ENCODE peak calls at places on chromosomes 7 and 10, in five cellular contexts. Y, H, B, F and M are unnamed samples.

GRCh38 chr10:102476466-102477141 is 25.3 kb upstream of the C10orf95 start:
- DNase-seq in Y (no peak), B (no peak), F (no peak), H (no peak), M (no peak)

GRCh38 chr10:121288864-121289659 is 309.2 kb downstream of the FGFR2 start:
- DNase-seq in F (no peak), B (no peak), Y (no peak), H (no peak), M (no peak)

GRCh38 chr10:132502544-132503300 is 34.9 kb upstream of the INPP5A start:
- DNase-seq in H (no peak), B (no peak), Y (no peak), F (no peak), M (no peak)

GRCh38 chr10:3777876-3778707 is 6.9 kb downstream of the KLF6 start:
- DNase-seq in B (no peak), F (no peak), Y (no peak), H (peak), M (no peak)

GRCh38 chr7:119090851-119091250 is 866.3 kb downstream of the ANKRD7 start:
- DNase-seq in B (no peak), H (no peak), Y (no peak), F (no peak), M (no peak)

GRCh38 chr7:17056491-17057142 is 174.8 kb upstream of the AGR3 start:
- DNase-seq in F (no peak), Y (no peak), H (no peak), B (no peak), M (peak)

GRCh38 chr10:132211246-132211645 is 24.5 kb downstream of the DPYSL4 start:
- DNase-seq in H (no peak), B (no peak), Y (no peak), F (no peak), M (no peak)

GRCh38 chr7:134741901-134742635 is 37.4 kb upstream of the CALD1 start:
- DNase-seq in F (no peak), H (peak), Y (peak), B (peak), M (peak)

GRCh38 chr10:114674321-114674720 is 16.2 kb upstream of the ABLIM1 start:
- DNase-seq in Y (no peak), B (no peak), H (no peak), F (no peak), M (no peak)

GRCh38 chr10:132833421-132834111 is 47.6 kb upstream of the NKX6-2 start:
- DNase-seq in B (no peak), F (no peak), Y (no peak), H (no peak), M (no peak)

GRCh38 chr7:138000081-138000701 is 1.7 kb downstream of the CREB3L2 start:
- DNase-seq in Y (peak), B (peak), F (peak), H (peak), M (peak)

GRCh38 chr7:106022193-106022821 is 59.2 kb downstream of the CDHR3 start:
- DNase-seq in F (no peak), H (no peak), Y (no peak), B (no peak), M (no peak)

GRCh38 chr7:32677593-32677992 is 182.3 kb downstream of the AVL9 start:
- DNase-seq in B (no peak), H (no peak), F (no peak), Y (no peak), M (no peak)

GRCh38 chr7:94654764-94655561 is 970 bp downstream of the SGCE start:
- DNase-seq in H (peak), B (peak), Y (peak), F (peak), M (no peak)

GRCh38 chr7:33872870-33873269 is 32.5 kb upstream of the BMPER start:
- DNase-seq in F (no peak), H (no peak), Y (no peak), B (no peak), M (no peak)

GRCh38 chr7:140176271-140176701 is 497 bp downstream of the KDM7A start:
- DNase-seq in F (peak), Y (no peak), B (no peak), H (no peak), M (no peak)

GRCh38 chr10:28949005-28950004 is 272.0 kb downstream of the BAMBI start:
- DNase-seq in F (no peak), Y (no peak), B (no peak), H (no peak), M (no peak)

GRCh38 chr10:133161486-133162051 is 1.6 kb downstream of the KNDC1 start:
- DNase-seq in F (no peak), Y (no peak), H (peak), B (no peak), M (no peak)

GRCh38 chr10:118903691-118904090 is 125.8 kb upstream of the NANOS1 start:
- DNase-seq in Y (no peak), B (no peak), H (no peak), F (no peak), M (no peak)

GRCh38 chr7:87059525-87060287 is at the start of gene ELAPOR2:
- DNase-seq in Y (peak), B (peak), F (peak), H (peak), M (no peak)

GRCh38 chr10:96082748-96083147 is 39.4 kb downstream of the CCNJ start:
- DNase-seq in F (no peak), Y (no peak), B (no peak), H (no peak), M (no peak)

GRCh38 chr10:15369642-15370211 is 1.4 kb downstream of the FAM171A1 start:
- DNase-seq in B (no peak), F (peak), H (peak), Y (no peak), M (no peak)

GRCh38 chr7:23012797-23013714 is 874 bp downstream of the HYCC1 start:
- DNase-seq in Y (peak), H (peak), B (peak), F (peak), M (no peak)

GRCh38 chr7:41996381-41997035 is 240.5 kb downstream of the GLI3 start:
- DNase-seq in Y (no peak), H (no peak), B (peak), F (no peak), M (peak)

GRCh38 chr7:151684408-151685175 is 164.9 kb upstream of the RHEB start:
- DNase-seq in B (peak), H (no peak), F (no peak), Y (no peak), M (no peak)
- H3K27ac ChIP-seq in B (no peak), H (no peak), F (no peak), Y (no peak), M (no peak)

DNA sequence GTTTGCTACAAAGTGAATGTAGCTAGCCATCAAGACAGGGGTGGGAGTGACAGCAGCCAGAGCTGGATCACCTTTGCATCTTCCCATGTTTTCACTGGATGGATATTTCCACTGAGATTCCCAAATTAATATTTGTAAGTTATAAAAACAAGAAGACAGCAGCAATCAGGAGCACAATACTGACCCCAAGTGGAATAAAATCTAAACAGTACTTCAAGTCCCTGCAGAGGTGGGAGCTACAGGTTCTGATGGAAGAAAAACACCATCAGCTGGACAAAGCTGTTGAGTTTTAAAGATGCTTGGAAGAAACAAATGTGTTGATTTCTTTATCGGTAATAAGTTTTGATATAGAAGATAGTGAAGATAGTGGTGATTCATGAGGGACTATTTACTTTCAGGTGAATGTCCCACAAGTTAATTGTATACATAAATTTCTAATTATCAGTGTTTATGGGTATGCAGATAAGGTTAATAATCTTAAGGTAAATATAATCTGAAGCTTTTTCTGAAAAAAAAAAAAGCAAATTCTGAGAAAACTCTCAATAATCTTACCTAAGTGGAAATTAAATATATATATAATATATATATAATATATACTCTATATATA is 129.3 kb downstream of the SLC16A9 start:
- DNase-seq in H (no peak), Y (no peak), B (peak), F (peak), M (peak)
- TF ChIP-seq CTCF in H (peak), Y (peak), B (peak), F (no peak), M (peak)

GRCh38 chr10:21184984-21185383 is 287.9 kb upstream of the NEBL start:
- DNase-seq in Y (no peak), F (no peak), B (no peak), H (no peak), M (no peak)

GRCh38 chr10:21181451-21181850 is 284.3 kb upstream of the NEBL start:
- DNase-seq in B (no peak), H (no peak), Y (no peak), F (no peak), M (no peak)

GRCh38 chr10:21180604-21181003 is 283.5 kb upstream of the NEBL start:
- DNase-seq in Y (no peak), F (no peak), B (no peak), H (no peak), M (no peak)

GRCh38 chr10:21183025-21183424 is 285.9 kb upstream of the NEBL start:
- DNase-seq in Y (no peak), B (no peak), H (no peak), F (no peak), M (no peak)

GRCh38 chr10:21184216-21184615 is 287.1 kb upstream of the NEBL start:
- DNase-seq in B (peak), F (no peak), Y (no peak), H (no peak), M (no peak)
- H3K27ac ChIP-seq in B (no peak), F (no peak), Y (no peak), H (no peak), M (no peak)

DNA sequence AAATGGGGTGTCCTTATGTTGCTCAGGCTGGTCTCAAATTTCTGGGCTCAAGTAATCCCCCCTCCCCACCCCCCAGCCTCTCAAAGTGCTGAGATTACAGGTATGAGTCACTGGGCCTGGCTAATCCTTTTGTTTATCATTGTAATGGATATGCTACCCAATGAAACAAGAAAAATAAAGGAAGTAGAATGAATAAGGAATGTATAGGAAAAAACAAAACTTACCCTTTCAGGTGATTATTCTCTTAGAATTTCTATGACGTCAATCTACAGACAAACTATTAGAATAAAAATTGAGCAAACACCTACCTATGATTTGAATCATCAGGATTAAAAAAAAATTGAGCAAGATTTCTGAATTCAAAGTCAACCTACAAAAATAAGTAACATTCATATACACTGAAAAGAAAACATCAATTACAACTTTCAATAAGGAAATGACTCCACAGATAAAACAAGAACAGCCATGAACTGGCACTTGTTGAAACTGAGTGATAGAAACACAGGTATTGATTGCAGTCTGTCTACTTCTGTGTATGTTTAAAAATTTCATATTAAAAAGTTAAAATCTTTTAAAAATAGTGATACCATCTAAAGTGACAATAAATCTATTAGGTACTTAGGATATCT is 12.2 kb downstream of the ADAM12 start:
- DNase-seq in H (no peak), B (peak), Y (no peak), F (no peak), M (no peak)
- TF ChIP-seq CTCF in H (no peak), B (no peak), Y (no peak), F (no peak), M (no peak)

GRCh38 chr10:17061418-17061817 is 68.2 kb downstream of the CUBN start:
- DNase-seq in H (no peak), F (no peak), B (peak), Y (no peak), M (no peak)

GRCh38 chr10:17065273-17065672 is 64.3 kb downstream of the CUBN start:
- DNase-seq in Y (no peak), B (no peak), F (no peak), H (no peak), M (no peak)

GRCh38 chr10:17062009-17062408 is 67.6 kb downstream of the CUBN start:
- DNase-seq in F (no peak), H (no peak), Y (no peak), B (no peak), M (no peak)

GRCh38 chr10:17064435-17064834 is 65.2 kb downstream of the CUBN start:
- DNase-seq in F (no peak), B (no peak), H (no peak), Y (no peak), M (no peak)

DNA sequence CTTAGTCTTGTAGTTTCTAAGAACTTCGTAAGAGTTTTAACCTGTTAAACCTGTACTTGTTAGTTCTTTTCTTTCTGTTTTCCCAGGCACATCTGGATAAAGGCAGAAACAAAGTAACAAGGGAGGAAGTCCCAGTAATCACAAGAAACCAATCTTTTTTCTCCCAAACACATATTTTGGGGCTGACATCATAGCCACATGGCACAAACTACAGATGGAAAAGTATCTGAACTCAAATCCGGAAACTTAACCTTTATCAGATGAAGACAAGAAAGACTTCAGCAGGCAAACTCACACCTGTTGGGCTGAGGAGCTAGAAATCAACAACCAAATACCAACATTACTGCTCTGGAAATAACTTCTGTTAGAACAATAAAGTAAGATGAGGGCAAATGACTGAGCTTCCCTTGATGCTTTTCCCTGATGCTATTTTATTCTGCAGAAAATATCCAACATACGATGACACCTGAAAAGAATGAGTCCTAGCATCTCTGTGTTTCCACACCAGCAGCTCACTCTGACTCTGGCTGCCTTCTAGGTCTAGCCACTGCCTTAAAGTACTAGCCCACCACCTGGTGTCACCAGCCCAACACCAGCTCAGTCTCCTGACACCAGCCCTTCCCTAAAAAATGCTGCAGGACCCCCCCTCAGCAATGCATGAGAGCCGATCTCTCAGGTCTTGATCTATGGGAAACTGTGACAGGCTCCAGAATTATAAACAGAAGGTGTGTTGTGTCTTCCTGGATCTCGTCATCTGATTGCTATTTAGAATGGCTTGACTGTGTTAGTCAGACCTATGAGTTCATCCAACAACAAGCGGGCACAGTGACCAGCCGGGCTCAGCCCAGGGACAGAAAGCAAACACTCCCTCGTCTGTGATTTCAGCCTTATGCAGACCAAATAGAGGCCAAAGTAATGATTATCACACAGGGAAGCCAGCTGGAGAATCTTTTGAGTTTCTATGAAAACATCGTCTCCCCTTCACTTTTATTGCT is 66.8 kb downstream of the CUBN start:
- DNase-seq in Y (peak), B (peak), F (peak), H (peak), M (peak)
- H3K27ac ChIP-seq in Y (peak), B (peak), F (peak), H (peak), M (peak)

DNA sequence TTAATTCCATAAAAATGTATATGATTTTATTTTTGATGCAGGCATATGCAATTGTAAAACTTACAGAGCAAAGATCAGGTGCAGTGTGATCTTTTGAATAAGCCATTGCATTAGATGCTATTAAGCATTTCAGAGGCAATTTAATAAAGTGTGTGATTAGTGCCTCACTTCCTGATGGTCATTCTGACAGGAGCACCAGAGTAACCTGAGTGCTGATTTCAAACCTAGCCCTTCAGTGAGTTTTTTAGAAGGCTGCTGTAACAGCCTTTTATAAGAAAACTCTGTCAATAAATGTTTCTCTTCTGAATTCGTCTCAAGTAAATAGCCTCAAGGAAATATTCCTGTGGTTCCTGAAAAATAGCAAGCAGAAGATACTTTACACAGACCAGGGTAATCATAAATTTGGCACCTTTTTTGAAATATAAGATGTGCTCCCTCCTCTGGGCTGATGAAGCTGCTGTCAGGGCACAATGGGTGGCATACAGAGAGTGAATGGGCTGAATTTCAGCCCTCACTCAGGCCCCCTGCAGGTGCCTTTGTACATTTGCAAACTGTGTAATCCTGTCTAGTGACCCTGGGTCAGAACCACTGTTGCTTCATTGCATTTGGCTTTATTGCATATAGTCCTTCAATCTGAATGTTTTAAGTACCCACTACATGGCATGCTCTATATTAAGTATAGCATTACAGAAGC is 193.7 kb upstream of the CSTF2T start:
- DNase-seq in Y (no peak), H (peak), F (peak), B (peak), M (no peak)
- TF ChIP-seq CTCF in Y (no peak), H (peak), F (no peak), B (peak), M (no peak)

GRCh38 chr10:69422676-69423075 is 6.0 kb upstream of the TACR2 start:
- DNase-seq in H (no peak), Y (no peak), B (no peak), F (no peak), M (no peak)
- H3K27ac ChIP-seq in H (no peak), Y (peak), B (no peak), F (no peak), M (no peak)